ENCODE peak calls at places on chromosomes 13 and 19, in eight cellular contexts. E, G, N, Z, H, L, U and O are unnamed samples.
A peak's percentile ranks its signal among the peaks of the same experiment; 100 is the strongest.

GRCh38 chr19:17205237-17206140 is 9.7 kb upstream of the USE1 start:
- DNase-seq in E (peak; percentile 90), G (peak; percentile 64), N (peak; percentile 69), Z (peak; percentile 65), H (peak; percentile 74), L (peak; percentile 77), U (peak; percentile 53), O (no peak)

GRCh38 chr13:41465215-41465907 is 8.0 kb downstream of the RGCC start:
- DNase-seq in E (no peak), G (peak; percentile 47), N (peak; percentile 91), Z (peak; percentile 94), H (no peak), L (no peak), U (peak; percentile 10), O (no peak)

GRCh38 chr19:50873056-50873455 is at the start of gene KLK2:
- DNase-seq in E (no peak), G (no peak), N (no peak), Z (no peak), H (no peak), L (no peak), U (no peak), O (no peak)

GRCh38 chr19:51621178-51621577 is 9.0 kb downstream of the SIGLEC5 start:
- DNase-seq in E (no peak), G (no peak), N (no peak), Z (peak; percentile 65), H (no peak), L (no peak), U (no peak), O (no peak)

GRCh38 chr19:4829001-4829712 is 2.4 kb downstream of the TICAM1 start:
- DNase-seq in E (no peak), G (no peak), N (no peak), Z (peak; percentile 81), H (no peak), L (peak; percentile 69), U (no peak), O (no peak)

GRCh38 chr19:41265376-41266153 is 1.4 kb downstream of the HNRNPUL1 start:
- DNase-seq in E (peak; percentile 11), G (peak; percentile 12), N (peak; percentile 63), Z (peak; percentile 17), H (peak; percentile 27), L (peak; percentile 55), U (peak; percentile 10), O (no peak)

GRCh38 chr13:110458017-110458416 is 103.5 kb downstream of the RAB20 start:
- DNase-seq in E (no peak), G (no peak), N (no peak), Z (no peak), H (no peak), L (no peak), U (no peak), O (no peak)

GRCh38 chr13:110512198-110512740 is 49.3 kb downstream of the RAB20 start:
- DNase-seq in E (no peak), G (no peak), N (no peak), Z (no peak), H (no peak), L (no peak), U (no peak), O (no peak)

GRCh38 chr19:737591-738093 is 13.3 kb upstream of the MISP start:
- DNase-seq in E (peak; percentile 87), G (peak; percentile 48), N (peak; percentile 60), Z (peak; percentile 53), H (peak; percentile 95), L (peak; percentile 64), U (peak; percentile 30), O (no peak)

GRCh38 chr19:6064016-6064702 is 46.1 kb downstream of the RFX2 start:
- DNase-seq in E (no peak), G (peak; percentile 96), N (no peak), Z (no peak), H (no peak), L (no peak), U (no peak), O (no peak)

GRCh38 chr19:35212241-35212640 is 16.3 kb downstream of the FAM187B start:
- DNase-seq in E (no peak), G (no peak), N (no peak), Z (no peak), H (no peak), L (no peak), U (no peak), O (no peak)

GRCh38 chr13:113980489-113981064 is 6.7 kb upstream of the C13orf46 start:
- DNase-seq in E (no peak), G (no peak), N (no peak), Z (no peak), H (no peak), L (no peak), U (no peak), O (no peak)

GRCh38 chr19:5625641-5626040 is 2.8 kb downstream of the SAFB start:
- DNase-seq in E (no peak), G (no peak), N (no peak), Z (no peak), H (no peak), L (no peak), U (no peak), O (no peak)

GRCh38 chr13:24038405-24038804 is 122.1 kb upstream of the SPATA13 start:
- DNase-seq in E (no peak), G (peak; percentile 56), N (peak; percentile 76), Z (no peak), H (no peak), L (no peak), U (no peak), O (no peak)

GRCh38 chr13:27001705-27002104 is 169.9 kb downstream of the USP12 start:
- DNase-seq in E (no peak), G (no peak), N (no peak), Z (peak; percentile 42), H (no peak), L (no peak), U (no peak), O (no peak)

GRCh38 chr19:33134571-33135041 is 2.7 kb downstream of the WDR88 start:
- DNase-seq in E (peak; percentile 71), G (no peak), N (no peak), Z (no peak), H (peak; percentile 44), L (no peak), U (no peak), O (no peak)

GRCh38 chr13:111533900-111534645 is 213.6 kb downstream of the TEX29 start:
- DNase-seq in E (no peak), G (no peak), N (no peak), Z (no peak), H (no peak), L (no peak), U (no peak), O (no peak)

DNA sequence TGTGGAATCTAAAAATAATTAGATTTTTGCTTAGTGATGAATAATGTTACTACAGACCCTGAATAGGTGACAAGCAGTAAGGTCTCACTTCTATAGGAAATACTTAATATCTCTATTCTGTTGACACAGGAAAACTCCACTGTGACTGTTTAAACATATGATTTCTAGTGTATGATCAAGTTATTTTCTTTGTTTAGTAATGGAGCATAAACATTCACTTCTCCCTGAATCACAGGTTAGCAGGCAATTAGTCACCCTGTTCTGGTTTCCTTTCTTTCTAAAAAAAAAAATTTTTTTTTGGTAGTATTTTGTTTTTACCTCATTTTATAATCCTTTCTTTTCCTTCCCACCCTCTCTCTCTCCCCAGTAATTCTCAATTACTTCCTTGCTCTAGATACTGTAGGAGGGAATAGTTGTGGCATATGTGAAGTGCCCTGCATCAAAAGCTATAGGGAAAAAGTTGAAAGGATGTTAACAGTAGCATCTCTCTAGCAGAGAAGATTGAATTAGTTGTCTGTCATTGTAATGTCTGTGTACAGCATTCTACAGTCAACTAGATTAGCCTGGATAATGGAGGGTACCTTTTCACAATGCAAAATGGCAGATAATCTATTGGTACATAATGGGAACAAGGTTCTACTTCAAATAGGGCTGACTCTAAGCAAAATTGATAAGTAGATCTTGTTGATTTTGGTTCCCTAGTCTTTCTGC is 3.5 kb downstream of the HS6ST3 start:
- DNase-seq in E (no peak), G (peak; percentile 37), N (peak; percentile 6), Z (no peak), H (no peak), L (no peak), U (no peak), O (no peak)
- TF ChIP-seq EZH2phosphoT487 in E (no peak), G (no peak), N (no peak), Z (no peak), H (no peak), L (no peak), U (no peak), O (no peak)

DNA sequence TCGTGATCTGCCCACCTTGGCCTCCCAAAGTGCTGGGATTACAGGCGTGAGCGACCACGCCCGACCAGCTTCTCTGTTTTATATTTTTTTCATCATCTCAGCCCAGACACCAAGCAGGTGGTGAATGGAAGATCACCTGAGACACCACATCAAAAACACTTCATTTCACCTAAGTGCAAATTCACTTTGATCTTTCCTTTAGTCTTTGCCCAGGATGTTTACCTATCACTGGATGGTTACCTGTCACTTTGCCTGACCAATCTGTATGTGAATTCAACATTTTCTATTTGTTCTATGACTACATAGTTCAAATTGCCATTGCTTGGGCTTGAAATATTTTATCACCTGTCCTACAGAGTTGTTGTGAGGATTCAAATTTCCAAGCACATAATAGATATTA is 65.7 kb downstream of the PAN3 start:
- DNase-seq in E (no peak), G (no peak), N (no peak), Z (no peak), H (no peak), L (no peak), U (no peak), O (no peak)
- H3K9me2 ChIP-seq in E (no peaks in the 10 kb centered on the region), G (no peaks in the 10 kb centered on the region), N (no peaks in the 10 kb centered on the region), Z (no peaks in the 10 kb centered on the region), H (no peaks in the 10 kb centered on the region), L (no peaks in the 10 kb centered on the region), U (no peaks in the 10 kb centered on the region), O (no peaks in the 10 kb centered on the region)

GRCh38 chr13:59776924-59777690 is 386.6 kb downstream of the DIAPH3 start:
- DNase-seq in E (no peak), G (peak; percentile 86), N (peak; percentile 88), Z (no peak), H (no peak), L (no peak), U (no peak), O (no peak)
- TF ChIP-seq EZH2phosphoT487 in E (no peak), G (no peak), N (no peak), Z (no peak), H (no peak), L (no peak), U (no peak), O (no peak)

DNA sequence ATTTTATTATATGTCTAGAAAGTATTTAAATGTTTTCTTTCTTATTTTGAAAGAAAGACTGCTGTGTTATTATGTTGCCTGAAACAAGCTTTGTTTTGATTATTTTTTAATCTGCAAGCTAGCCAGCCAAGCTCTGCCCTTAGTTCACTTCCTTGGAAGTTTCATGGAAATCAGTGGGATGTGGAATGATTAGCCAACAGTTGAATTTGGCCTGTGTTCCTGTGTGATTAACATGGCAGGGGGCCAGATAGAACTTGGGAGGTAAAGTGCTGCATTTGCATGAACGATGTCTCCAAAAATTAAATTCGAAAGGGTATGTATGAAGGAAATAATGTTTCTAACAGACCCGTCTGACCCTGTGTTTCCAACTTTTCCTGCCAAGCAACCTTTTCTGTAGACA is 32.2 kb downstream of the UFM1 start:
- DNase-seq in E (no peak), G (no peak), N (no peak), Z (no peak), H (no peak), L (no peak), U (no peak), O (no peak)
- H3K9me2 ChIP-seq in E (peaks cover 3% of the 10 kb centered on the region), G (no peaks in the 10 kb centered on the region), N (no peaks in the 10 kb centered on the region), Z (no peaks in the 10 kb centered on the region), H (no peaks in the 10 kb centered on the region), L (no peaks in the 10 kb centered on the region), U (no peaks in the 10 kb centered on the region), O (no peaks in the 10 kb centered on the region)

GRCh38 chr19:44582581-44583265 is 30.6 kb upstream of the IGSF23 start:
- DNase-seq in E (peak; percentile 89), G (peak; percentile 37), N (peak; percentile 61), Z (peak; percentile 6), H (peak; percentile 46), L (no peak), U (no peak), O (peak; percentile 36)
- TF ChIP-seq EZH2phosphoT487 in E (no peak), G (no peak), N (no peak), Z (no peak), H (no peak), L (no peak), U (no peak), O (no peak)